ENCODE peak calls at places on chromosomes 12 and 14, in four cellular contexts. H is IMR-90, Z is RWPE1, Y is left lung. M is an unnamed sample.

GRCh38 chr14:103329421-103330347 is 4.4 kb upstream of the EIF5 start:
- DNase-seq in H (peak), Z (peak), Y (peak), M (no peak)

GRCh38 chr12:127823801-127824200 is 443.2 kb upstream of the TMEM132C start:
- DNase-seq in H (no peak), Z (no peak), Y (no peak), M (no peak)

GRCh38 chr12:71947645-71948105 is 9.0 kb downstream of the TPH2 start:
- DNase-seq in H (peak), Z (peak), Y (no peak), M (no peak)

GRCh38 chr14:77100961-77101360 is 2.9 kb downstream of the CIPC start:
- DNase-seq in H (peak), Z (no peak), Y (no peak), M (no peak)

GRCh38 chr12:1421091-1421902 is 173.1 kb downstream of the FBXL14 start:
- DNase-seq in H (no peak), Z (no peak), Y (no peak), M (no peak)

GRCh38 chr14:23641915-23642588 is 5.9 kb downstream of the DHRS2 start:
- DNase-seq in H (no peak), Z (no peak), Y (no peak), M (no peak)

GRCh38 chr12:24172031-24172772 is 222.7 kb upstream of the SOX5 start:
- DNase-seq in H (no peak), Z (no peak), Y (no peak), M (no peak)

GRCh38 chr14:39016733-39017095 is 86.3 kb downstream of the SEC23A start:
- DNase-seq in H (no peak), Z (no peak), Y (no peak), M (no peak)

GRCh38 chr12:91746976-91747375 is 398.7 kb downstream of the BTG1 start:
- DNase-seq in H (no peak), Z (no peak), Y (no peak), M (no peak)

GRCh38 chr14:104746951-104747481 is 5.9 kb upstream of the SIVA1 start:
- DNase-seq in H (peak), Z (no peak), Y (peak), M (no peak)

GRCh38 chr12:106070611-106071010 is 68.1 kb downstream of the NUAK1 start:
- DNase-seq in H (no peak), Z (no peak), Y (no peak), M (no peak)

GRCh38 chr12:132169376-132169775 is 25.1 kb downstream of the NOC4L start:
- DNase-seq in H (no peak), Z (no peak), Y (peak), M (peak)

GRCh38 chr14:100786131-100786530 is 39.8 kb upstream of the MEG3 start:
- DNase-seq in H (no peak), Z (no peak), Y (no peak), M (no peak)

GRCh38 chr12:114662512-114663177 is 21.3 kb downstream of the TBX3 start:
- DNase-seq in H (peak), Z (peak), Y (no peak), M (peak)

GRCh38 chr14:91170504-91171121 is 56.7 kb downstream of the DGLUCY start:
- DNase-seq in H (peak), Z (no peak), Y (no peak), M (no peak)

GRCh38 chr14:30214456-30215090 is 286.9 kb upstream of the PRKD1 start:
- DNase-seq in H (peak), Z (peak), Y (no peak), M (no peak)

GRCh38 chr14:24692382-24693352 is 58.7 kb upstream of the GZMB start:
- DNase-seq in H (no peak), Z (no peak), Y (no peak), M (no peak)

GRCh38 chr12:117875652-117876491 is 92.9 kb downstream of the KSR2 start:
- DNase-seq in H (peak), Z (no peak), Y (no peak), M (no peak)

GRCh38 chr12:121573949-121574520 is 6.8 kb downstream of the KDM2B start:
- DNase-seq in H (no peak), Z (no peak), Y (no peak), M (no peak)

GRCh38 chr12:125329239-125330238 is 264.3 kb downstream of the AACS start:
- DNase-seq in H (no peak), Z (peak), Y (no peak), M (no peak)

GRCh38 chr12:111529424-111530368 is 69.4 kb downstream of the ATXN2 start:
- DNase-seq in H (peak), Z (peak), Y (no peak), M (no peak)

GRCh38 chr14:91839754-91840153 is 27.6 kb downstream of the TC2N start:
- DNase-seq in H (no peak), Z (no peak), Y (no peak), M (no peak)

GRCh38 chr12:2606186-2606910 is 188.4 kb upstream of the FKBP4 start:
- DNase-seq in H (no peak), Z (no peak), Y (peak), M (no peak)

GRCh38 chr12:109927622-109928021 is 27.5 kb downstream of the TCHP start:
- DNase-seq in H (peak), Z (peak), Y (no peak), M (no peak)

GRCh38 chr14:103522649-103523582 is at the start of gene CKB:
- DNase-seq in H (peak), Z (peak), Y (peak), M (peak)

GRCh38 chr14:64210211-64210610 is 84.0 kb downstream of the ESR2 start:
- DNase-seq in H (no peak), Z (no peak), Y (no peak), M (no peak)

GRCh38 chr14:64215274-64215673 is 78.9 kb downstream of the ESR2 start:
- DNase-seq in H (no peak), Z (no peak), Y (no peak), M (no peak)

GRCh38 chr14:64213853-64214570 is 80.2 kb downstream of the ESR2 start:
- DNase-seq in H (no peak), Z (no peak), Y (no peak), M (no peak)

GRCh38 chr14:64212666-64213065 is 81.5 kb downstream of the ESR2 start:
- DNase-seq in H (peak), Z (no peak), Y (no peak), M (no peak)

GRCh38 chr14:64213079-64213478 is 81.1 kb downstream of the ESR2 start:
- DNase-seq in H (peak), Z (no peak), Y (no peak), M (no peak)
- H3K27ac ChIP-seq in H (no peak), Z (no peak), Y (peak), M (peak)

DNA sequence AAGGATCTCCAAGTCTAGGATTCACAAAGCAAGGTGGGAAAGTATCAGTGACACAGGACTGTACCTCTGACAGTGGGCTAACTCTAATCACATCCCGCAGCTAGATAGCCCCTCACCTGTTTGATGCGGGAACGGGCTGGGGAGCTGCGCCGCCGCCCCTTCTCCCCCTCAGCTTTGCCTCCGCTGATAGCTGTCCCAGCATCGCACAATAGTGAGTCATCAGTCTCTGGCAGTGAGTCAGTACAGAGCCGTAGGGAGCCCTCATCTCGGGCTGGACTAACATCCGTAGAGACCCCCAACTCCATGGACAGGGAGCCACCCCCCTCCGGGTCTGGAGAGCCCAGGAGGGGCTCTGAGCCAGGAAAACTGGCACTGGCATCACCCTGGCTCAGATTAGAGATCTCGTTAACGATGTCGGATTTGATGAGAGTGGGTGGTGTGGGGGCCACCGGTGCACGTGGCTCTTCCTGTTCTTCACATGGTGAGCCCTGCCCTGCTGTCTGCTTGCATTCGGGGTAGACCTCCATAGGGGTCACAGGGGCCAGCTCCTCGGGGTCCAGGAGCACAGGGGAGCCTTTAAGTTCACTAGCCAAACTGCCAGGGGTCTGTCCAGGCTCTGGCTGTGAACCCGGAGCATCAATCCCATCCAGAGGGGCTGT is 10.9 kb downstream of the KMT2D start:
- DNase-seq in H (peak), Z (peak), Y (no peak), M (no peak)
- TF ChIP-seq CTCF in H (no peak), Z (no peak), Y (no peak), M (no peak)

GRCh38 chr12:87812030-87812429 is 217.2 kb downstream of the C12orf50 start:
- DNase-seq in H (peak), Z (no peak), Y (no peak), M (no peak)

GRCh38 chr12:87809916-87810315 is 219.3 kb downstream of the C12orf50 start:
- DNase-seq in H (peak), Z (no peak), Y (no peak), M (no peak)

GRCh38 chr12:87802721-87803011 is 226.5 kb downstream of the C12orf50 start:
- DNase-seq in H (no peak), Z (no peak), Y (no peak), M (no peak)

GRCh38 chr12:87806310-87806709 is 222.9 kb downstream of the C12orf50 start:
- DNase-seq in H (no peak), Z (no peak), Y (no peak), M (no peak)

DNA sequence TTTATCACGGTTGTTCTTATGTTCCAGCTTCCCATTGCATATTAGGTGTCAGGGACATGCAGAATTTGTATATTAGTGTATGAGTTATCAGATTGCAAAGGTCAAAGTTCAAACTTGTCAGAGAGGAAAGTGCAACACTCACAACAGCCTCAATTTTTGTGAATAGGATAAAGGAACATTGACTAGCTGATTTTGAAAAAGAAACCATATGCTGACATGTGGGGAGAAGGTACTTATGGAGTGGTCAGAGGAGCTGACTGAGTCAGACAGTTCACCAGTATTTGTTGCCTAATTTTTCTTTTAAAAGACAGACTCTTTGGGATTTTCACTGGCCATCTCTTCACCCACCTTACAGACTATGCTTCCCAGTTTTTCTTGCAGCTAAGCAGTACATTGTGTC is 222.1 kb downstream of the C12orf50 start:
- DNase-seq in H (peak), Z (no peak), Y (no peak), M (no peak)
- H3K27ac ChIP-seq in H (no peak), Z (no peak), Y (no peak), M (no peak)

GRCh38 chr12:29517265-29517664 is 19.8 kb upstream of the OVCH1 start:
- DNase-seq in H (no peak), Z (no peak), Y (no peak), M (no peak)
- TF ChIP-seq CTCF in H (no peak), Z (no peak), Y (no peak), M (peak)

GRCh38 chr12:96347130-96347699 is 53.0 kb downstream of the CDK17 start:
- DNase-seq in H (no peak), Z (no peak), Y (no peak), M (no peak)
- H3K27ac ChIP-seq in H (no peak), Z (peak), Y (no peak), M (peak)

GRCh38 chr12:69671597-69671996 is 27.5 kb downstream of the BEST3 start:
- DNase-seq in H (no peak), Z (no peak), Y (no peak), M (no peak)

GRCh38 chr12:69682136-69682755 is 16.9 kb downstream of the BEST3 start:
- DNase-seq in H (no peak), Z (no peak), Y (no peak), M (no peak)

GRCh38 chr12:69672195-69672594 is 26.9 kb downstream of the BEST3 start:
- DNase-seq in H (no peak), Z (no peak), Y (no peak), M (no peak)

GRCh38 chr12:69679119-69679518 is 20.0 kb downstream of the BEST3 start:
- DNase-seq in H (peak), Z (no peak), Y (no peak), M (no peak)

GRCh38 chr12:69676257-69677012 is 22.7 kb downstream of the BEST3 start:
- DNase-seq in H (peak), Z (no peak), Y (no peak), M (no peak)
- TF ChIP-seq CTCF in H (peak), Z (no peak), Y (no peak), M (no peak)